ENCODE peak calls at places on chromosomes 3 and 15, in seven cellular contexts. V, J, R, D, W, N and H are unnamed samples.

GRCh38 chr15:36584511-36584910 is 5.1 kb downstream of the CDIN1 start:
- DNase-seq in W (no peak), N (no peak), D (no peak), V (no peak), R (no peak), J (no peak), H (no peak)

GRCh38 chr15:85523530-85523929 is 143.1 kb downstream of the AKAP13 start:
- DNase-seq in D (no peak), W (no peak), J (no peak), N (no peak), V (no peak), R (no peak), H (no peak)

GRCh38 chr3:82100378-82100777 is 338.9 kb upstream of the GBE1 start:
- DNase-seq in V (no peak), W (no peak), J (no peak), D (no peak), N (no peak), R (no peak), H (no peak)

GRCh38 chr3:187662848-187663407 is 7.3 kb downstream of the SST start:
- DNase-seq in V (no peak), W (no peak), N (no peak), D (no peak), R (no peak), J (no peak), H (no peak)

GRCh38 chr3:20648294-20648693 is 462.3 kb upstream of the SGO1 start:
- DNase-seq in W (no peak), R (no peak), J (no peak), N (no peak), D (no peak), V (no peak), H (no peak)

GRCh38 chr3:126344380-126345041 is 12.7 kb downstream of the KLF15 start:
- DNase-seq in D (peak; percentile 18), W (no peak), J (peak; percentile 16), N (no peak), V (no peak), R (peak; percentile 10), H (peak; percentile 50)

GRCh38 chr3:134666885-134667284 is 16.1 kb upstream of the KY start:
- DNase-seq in W (no peak), V (no peak), R (no peak), D (no peak), J (no peak), N (no peak), H (no peak)

GRCh38 chr15:88605507-88606436 is 15.4 kb upstream of the AEN start:
- DNase-seq in D (peak; percentile 50), N (no peak), W (peak; percentile 53), J (no peak), R (no peak), V (no peak), H (no peak)

GRCh38 chr15:51223771-51224229 is 114.6 kb downstream of the CYP19A1 start:
- DNase-seq in W (no peak), R (no peak), V (no peak), J (no peak), N (no peak), D (no peak), H (no peak)

GRCh38 chr3:25542571-25543039 is 114.5 kb downstream of the RARB start:
- DNase-seq in R (no peak), J (no peak), D (no peak), V (no peak), N (no peak), W (no peak), H (no peak)

GRCh38 chr3:33091746-33092145 is 5.2 kb downstream of the GLB1 start:
- DNase-seq in R (no peak), N (no peak), W (no peak), J (no peak), D (no peak), V (no peak), H (no peak)

GRCh38 chr3:186052096-186052495 is 56.8 kb downstream of the ETV5 start:
- DNase-seq in V (no peak), N (no peak), W (no peak), D (no peak), R (no peak), J (no peak), H (no peak)

DNA sequence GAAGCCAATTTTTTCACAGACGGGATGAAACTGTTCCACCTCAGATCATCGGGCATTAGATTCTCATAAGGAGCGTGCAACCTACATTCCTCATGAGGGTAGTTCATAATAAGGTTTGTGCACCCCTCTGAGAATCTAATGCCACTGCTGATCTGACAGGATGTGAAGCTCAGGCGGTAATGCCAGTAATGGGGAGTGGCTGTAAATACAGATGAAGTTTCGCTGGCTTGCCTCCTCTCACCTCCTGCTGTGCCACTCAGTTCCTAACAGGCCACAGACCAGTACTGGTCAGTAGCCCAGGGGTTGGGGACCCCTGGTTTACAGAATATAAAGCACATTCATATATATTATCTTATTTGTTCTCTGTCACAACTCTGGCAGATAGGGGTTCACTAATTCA is 2.1 kb upstream of the LIMD1 start:
- DNase-seq in D (no peak), W (no peak), J (no peak), V (no peak), N (no peak), R (no peak), H (no peak)
- H3K27ac ChIP-seq in D (peak overlapping the region; percentile 93), W (peak overlapping the region; percentile 98), J (peak overlapping the region; percentile 78), V (no peak overlapping the region), N (peak overlapping the region; percentile 88), R (no peak overlapping the region), H (no peak overlapping the region)

DNA sequence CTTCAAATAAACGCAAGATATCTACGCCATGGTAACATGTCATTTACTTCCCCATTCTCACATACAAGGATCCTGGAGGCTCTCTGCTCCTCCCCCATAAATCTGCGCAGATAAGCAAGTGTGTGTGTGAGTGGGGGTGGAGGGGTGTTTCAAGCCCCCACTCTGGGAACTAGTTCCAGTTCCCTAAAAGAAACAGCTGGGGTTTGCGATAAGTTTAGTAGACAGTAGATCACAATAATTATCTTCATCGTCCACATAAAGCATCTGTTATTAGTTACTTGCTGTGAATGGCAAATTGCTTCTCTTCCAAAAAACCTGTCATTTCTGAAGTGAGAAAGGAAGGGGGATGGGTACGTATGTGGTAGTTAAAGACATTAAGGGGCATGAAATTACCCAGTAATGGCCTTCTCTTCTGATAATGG is 79.8 kb downstream of the RBPMS2 start:
- DNase-seq in W (no peak), V (peak; percentile 67), R (peak; percentile 36), J (no peak), D (no peak), N (no peak), H (no peak)
- TF ChIP-seq CTCF in W (no peak), V (no peak), R (no peak), J (no peak), D (no peak), N (no peak), H (no peak)

DNA sequence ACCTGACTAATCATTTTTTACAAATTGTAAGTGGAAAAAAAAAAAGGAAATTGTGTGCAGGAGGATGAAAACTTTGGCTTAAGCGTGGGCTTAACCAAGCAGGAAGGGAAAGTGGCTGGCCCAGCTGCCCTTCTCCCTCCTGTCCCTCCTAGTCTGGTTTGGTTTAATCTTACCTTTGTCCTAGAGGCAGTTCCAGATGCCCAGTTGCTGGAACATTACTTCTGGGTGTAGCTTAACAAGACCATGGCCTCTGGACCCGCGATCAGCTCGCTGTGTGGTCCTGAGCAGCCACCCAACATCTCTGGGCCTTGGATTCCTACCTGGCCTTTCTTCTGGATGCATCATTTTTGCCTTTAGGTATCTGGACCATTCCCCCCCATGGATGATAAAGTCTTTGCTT is 15.5 kb downstream of the PAQR5 start:
- DNase-seq in N (no peak), D (no peak), R (peak; percentile 77), J (no peak), V (no peak), W (no peak), H (no peak)
- H3K27ac ChIP-seq in N (no peak overlapping the region), D (no peak overlapping the region), R (peak overlapping the region; percentile 84), J (no peak overlapping the region), V (peak overlapping the region; percentile 65), W (no peak overlapping the region), H (no peak overlapping the region)

DNA sequence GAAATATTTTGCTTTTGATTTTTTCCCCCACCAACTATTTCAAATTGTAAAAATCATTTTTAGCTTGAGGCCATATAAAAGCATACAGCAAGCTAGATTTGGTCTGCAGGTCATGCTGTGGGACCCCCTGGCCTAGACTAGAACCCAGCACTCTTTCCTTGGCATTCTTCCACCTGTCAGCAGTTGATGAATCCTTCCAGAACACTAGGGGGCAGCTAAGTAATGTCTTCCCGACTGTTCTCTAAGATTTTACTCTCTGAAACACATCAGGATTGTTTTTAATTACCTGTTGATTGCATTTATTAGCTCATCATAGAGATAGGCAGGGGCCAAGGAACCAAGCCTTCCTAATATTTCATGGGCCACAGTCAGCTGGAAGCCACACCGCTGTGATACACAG is 174.5 kb downstream of the CACNA1D start:
- DNase-seq in D (no peak), V (no peak), R (no peak), N (no peak), J (no peak), W (no peak), H (no peak)
- TF ChIP-seq CTCF in D (no peak), V (peak; percentile 11), R (no peak), N (no peak), J (no peak), W (peak; percentile 17), H (no peak)

GRCh38 chr3:50089603-50089945 is 855 bp downstream of the RBM5 start:
- DNase-seq in D (no peak), W (no peak), J (no peak), V (peak; percentile 32), R (no peak), N (no peak), H (no peak)

GRCh38 chr3:50095352-50095998 is 6.8 kb downstream of the RBM5 start:
- DNase-seq in N (no peak), V (no peak), J (no peak), D (no peak), R (peak; percentile 60), W (no peak), H (no peak)

GRCh38 chr3:50088725-50089602 is at the start of gene RBM5:
- DNase-seq in W (peak; percentile 93), V (peak; percentile 92), R (peak; percentile 95), J (peak; percentile 92), D (peak; percentile 92), N (peak; percentile 92), H (peak; percentile 93)

GRCh38 chr3:50090985-50091384 is 2.3 kb downstream of the RBM5 start:
- DNase-seq in N (no peak), W (no peak), R (no peak), J (no peak), V (no peak), D (no peak), H (no peak)
- H3K27ac ChIP-seq in N (no peak overlapping the region), W (no peak overlapping the region), R (no peak overlapping the region), J (no peak overlapping the region), V (no peak overlapping the region), D (peak overlapping the region; percentile 96), H (no peak overlapping the region)

GRCh38 chr15:58934114-58934447 is 602 bp upstream of the SLTM start:
- DNase-seq in R (no peak), N (no peak), J (no peak), D (no peak), W (no peak), V (no peak), H (no peak)
- TF ChIP-seq CTCF in R (no peak), N (no peak), J (no peak), D (no peak), W (no peak), V (no peak), H (no peak)